ENCODE peak calls at places on chromosomes 3 and 15, in four cellular contexts. C is putamen, Z is COLO829, B is Caco-2. A is an unnamed sample.

GRCh38 chr3:114608293-114608692 is 314.5 kb downstream of the TIGIT start:
- DNase-seq in C (no peak), Z (no peak), B (no peak), A (no peak)

GRCh38 chr3:187005827-187006481 is 75.6 kb downstream of the ST6GAL1 start:
- DNase-seq in C (no peak), Z (no peak), B (no peak), A (no peak)

GRCh38 chr3:158488670-158489069 is 82.3 kb upstream of the MLF1 start:
- DNase-seq in C (no peak), Z (no peak), B (no peak), A (no peak)

GRCh38 chr3:120418866-120419490 is 31.8 kb downstream of the FSTL1 start:
- DNase-seq in C (peak; percentile 75), Z (peak; percentile 66), B (peak; percentile 72), A (peak; percentile 63)

GRCh38 chr3:54891540-54891897 is 36.3 kb downstream of the LRTM1 start:
- DNase-seq in C (peak; percentile 35), Z (peak; percentile 73), B (peak; percentile 73), A (peak; percentile 38)

GRCh38 chr3:124137264-124137663 is 145.3 kb upstream of the ROPN1 start:
- DNase-seq in C (no peak), Z (no peak), B (no peak), A (no peak)

GRCh38 chr3:33233884-33234283 is 15.3 kb upstream of the SUSD5 start:
- DNase-seq in C (no peak), Z (no peak), B (no peak), A (no peak)

GRCh38 chr3:106345353-106346027 is 476.7 kb upstream of the CBLB start:
- DNase-seq in C (no peak), Z (peak; percentile 54), B (no peak), A (no peak)

GRCh38 chr15:82680200-82681102 is 29.2 kb downstream of the AP3B2 start:
- DNase-seq in C (no peak), Z (peak; percentile 7), B (no peak), A (no peak)

GRCh38 chr15:79004336-79004735 is 59.5 kb upstream of the CTSH start:
- DNase-seq in C (no peak), Z (peak; percentile 54), B (no peak), A (no peak)

GRCh38 chr3:175070946-175071345 is 211.8 kb downstream of the NAALADL2 start:
- DNase-seq in C (no peak), Z (no peak), B (no peak), A (no peak)

GRCh38 chr3:38575279-38575843 is 74.1 kb downstream of the SCN5A start:
- DNase-seq in C (no peak), Z (no peak), B (no peak), A (no peak)

GRCh38 chr3:57692404-57693191 is at the start of gene DENND6A:
- DNase-seq in C (peak; percentile 94), Z (peak; percentile 96), B (peak; percentile 96), A (peak; percentile 98)

GRCh38 chr3:117962750-117963149 is 1071.9 kb downstream of the IGSF11 start:
- DNase-seq in C (no peak), Z (no peak), B (no peak), A (no peak)

GRCh38 chr3:71210257-71211002 is 373.1 kb downstream of the FOXP1 start:
- DNase-seq in C (no peak), Z (no peak), B (peak; percentile 56), A (no peak)

GRCh38 chr3:70999730-71000129 is 583.8 kb downstream of the FOXP1 start:
- DNase-seq in C (no peak), Z (peak; percentile 93), B (no peak), A (no peak)

GRCh38 chr3:128068156-128068620 is 16.0 kb downstream of the SEC61A1 start:
- DNase-seq in C (no peak), Z (peak; percentile 74), B (peak; percentile 69), A (no peak)

GRCh38 chr15:32706704-32707103 is 11.1 kb upstream of the GREM1 start:
- DNase-seq in C (no peak), Z (no peak), B (no peak), A (no peak)

GRCh38 chr3:41431386-41431785 is 232.1 kb downstream of the CTNNB1 start:
- DNase-seq in C (no peak), Z (no peak), B (no peak), A (no peak)

GRCh38 chr15:79978694-79979519 is 7.9 kb upstream of the BCL2A1 start:
- DNase-seq in C (peak; percentile 16), Z (peak; percentile 75), B (no peak), A (peak; percentile 19)

GRCh38 chr15:40594429-40594836 is 384 bp downstream of the KNL1 start:
- DNase-seq in C (no peak), Z (peak; percentile 43), B (peak; percentile 71), A (no peak)

GRCh38 chr15:52010633-52011595 is 8.1 kb upstream of the MAPK6 start:
- DNase-seq in C (no peak), Z (no peak), B (no peak), A (no peak)

GRCh38 chr15:51931638-51932037 is 39.9 kb downstream of the LEO1 start:
- DNase-seq in C (no peak), Z (no peak), B (no peak), A (no peak)

GRCh38 chr15:92796163-92796611 is 103.9 kb upstream of the CHD2 start:
- DNase-seq in C (no peak), Z (no peak), B (peak; percentile 62), A (no peak)

GRCh38 chr3:45442679-45443214 is 54.4 kb downstream of the LARS2 start:
- DNase-seq in C (no peak), Z (no peak), B (no peak), A (no peak)

GRCh38 chr3:122992628-122993570 is 34.7 kb downstream of the SEMA5B start:
- DNase-seq in C (no peak), Z (no peak), B (no peak), A (peak; percentile 10)

GRCh38 chr15:60973637-60974415 is 255.3 kb downstream of the RORA start:
- DNase-seq in C (no peak), Z (no peak), B (no peak), A (no peak)

A was measured in midbrain.